ENCODE peak calls at places on chromosomes 4 and X, in six cellular contexts. One of them, this sample, is unnamed.

GRCh38 chrX:48854898-48855297 is 19.5 kb upstream of the PCSK1N start:
- DNase-seq in fibroblast of lung: peak
- DNase-seq in neural progenitor cell: peak
- DNase-seq in GM23248: no peak
- DNase-seq in HepG2: peak
- DNase-seq in HCT116: peak
- DNase-seq in this sample: peak

GRCh38 chr4:150152764-150153163 is 74.5 kb downstream of the DCLK2 start:
- DNase-seq in fibroblast of lung: peak
- DNase-seq in neural progenitor cell: no peak
- DNase-seq in GM23248: peak
- DNase-seq in HepG2: no peak
- DNase-seq in HCT116: no peak
- DNase-seq in this sample: peak

GRCh38 chr4:165864228-165864627 is 8.8 kb upstream of the TLL1 start:
- DNase-seq in fibroblast of lung: no peak
- DNase-seq in neural progenitor cell: peak
- DNase-seq in GM23248: no peak
- DNase-seq in HepG2: peak
- DNase-seq in HCT116: no peak
- DNase-seq in this sample: no peak

GRCh38 chr4:144645621-144646522 is at the start of gene HHIP:
- DNase-seq in fibroblast of lung: peak
- DNase-seq in neural progenitor cell: peak
- DNase-seq in GM23248: peak
- DNase-seq in HepG2: peak
- DNase-seq in HCT116: no peak
- DNase-seq in this sample: peak

GRCh38 chr4:142547974-142548373 is 298.1 kb downstream of the INPP4B start:
- DNase-seq in fibroblast of lung: peak
- DNase-seq in neural progenitor cell: no peak
- DNase-seq in GM23248: peak
- DNase-seq in HepG2: no peak
- DNase-seq in HCT116: no peak
- DNase-seq in this sample: no peak

GRCh38 chrX:23792861-23793553 is 10.0 kb downstream of the SAT1 start:
- DNase-seq in fibroblast of lung: no peak
- DNase-seq in neural progenitor cell: peak
- DNase-seq in GM23248: no peak
- DNase-seq in HepG2: no peak
- DNase-seq in HCT116: no peak
- DNase-seq in this sample: peak

GRCh38 chr4:96009720-96010119 is 169.8 kb downstream of the PDHA2 start:
- DNase-seq in fibroblast of lung: peak
- DNase-seq in neural progenitor cell: no peak
- DNase-seq in GM23248: peak
- DNase-seq in HepG2: no peak
- DNase-seq in HCT116: no peak
- DNase-seq in this sample: peak

GRCh38 chr4:41785665-41786064 is 37.1 kb upstream of the PHOX2B start:
- DNase-seq in fibroblast of lung: no peak
- DNase-seq in neural progenitor cell: no peak
- DNase-seq in GM23248: no peak
- DNase-seq in HepG2: no peak
- DNase-seq in HCT116: no peak
- DNase-seq in this sample: no peak

GRCh38 chrX:69286546-69286906 is 121.3 kb upstream of the PJA1 start:
- DNase-seq in fibroblast of lung: no peak
- DNase-seq in neural progenitor cell: no peak
- DNase-seq in GM23248: no peak
- DNase-seq in HepG2: no peak
- DNase-seq in HCT116: no peak
- DNase-seq in this sample: no peak

GRCh38 chrX:154369453-154370299 is 4.8 kb downstream of the FLNA start:
- DNase-seq in fibroblast of lung: peak
- DNase-seq in neural progenitor cell: peak
- DNase-seq in GM23248: peak
- DNase-seq in HepG2: peak
- DNase-seq in HCT116: peak
- DNase-seq in this sample: peak

GRCh38 chrX:48064261-48064660 is 7.2 kb downstream of the ZNF630 start:
- DNase-seq in fibroblast of lung: no peak
- DNase-seq in neural progenitor cell: no peak
- DNase-seq in GM23248: no peak
- DNase-seq in HepG2: no peak
- DNase-seq in HCT116: no peak
- DNase-seq in this sample: no peak

GRCh38 chrX:108736509-108737479 is at the start of gene IRS4:
- DNase-seq in fibroblast of lung: peak
- DNase-seq in neural progenitor cell: peak
- DNase-seq in GM23248: peak
- DNase-seq in HepG2: peak
- DNase-seq in HCT116: no peak
- DNase-seq in this sample: no peak

GRCh38 chr4:15004701-15005301 is 2.5 kb downstream of the CPEB2 start:
- DNase-seq in fibroblast of lung: peak
- DNase-seq in neural progenitor cell: peak
- DNase-seq in GM23248: peak
- DNase-seq in HepG2: peak
- DNase-seq in HCT116: no peak
- DNase-seq in this sample: peak

GRCh38 chr4:115418997-115419396 is 305.6 kb upstream of the NDST4 start:
- DNase-seq in fibroblast of lung: no peak
- DNase-seq in neural progenitor cell: no peak
- DNase-seq in GM23248: no peak
- DNase-seq in HepG2: no peak
- DNase-seq in HCT116: no peak
- DNase-seq in this sample: peak

GRCh38 chr4:47704693-47705325 is 133.1 kb downstream of the CORIN start:
- DNase-seq in fibroblast of lung: peak
- DNase-seq in neural progenitor cell: peak
- DNase-seq in GM23248: peak
- DNase-seq in HepG2: peak
- DNase-seq in HCT116: no peak
- DNase-seq in this sample: peak

GRCh38 chrX:154008521-154008920 is 11.2 kb downstream of the IRAK1 start:
- DNase-seq in fibroblast of lung: no peak
- DNase-seq in neural progenitor cell: no peak
- DNase-seq in GM23248: no peak
- DNase-seq in HepG2: no peak
- DNase-seq in HCT116: no peak
- DNase-seq in this sample: no peak

GRCh38 chr4:163447481-163447880 is 26.1 kb downstream of the TKTL2 start:
- DNase-seq in fibroblast of lung: no peak
- DNase-seq in neural progenitor cell: no peak
- DNase-seq in GM23248: no peak
- DNase-seq in HepG2: no peak
- DNase-seq in HCT116: no peak
- DNase-seq in this sample: no peak

GRCh38 chrX:16946971-16947562 is 609 bp downstream of the REPS2 start:
- DNase-seq in fibroblast of lung: no peak
- DNase-seq in neural progenitor cell: peak
- DNase-seq in GM23248: peak
- DNase-seq in HepG2: no peak
- DNase-seq in HCT116: no peak
- DNase-seq in this sample: no peak

GRCh38 chr4:183099537-183100297 is 660 bp downstream of the WWC2 start:
- DNase-seq in fibroblast of lung: no peak
- DNase-seq in neural progenitor cell: peak
- DNase-seq in GM23248: peak
- DNase-seq in HepG2: peak
- DNase-seq in HCT116: no peak
- DNase-seq in this sample: peak

GRCh38 chr4:183096276-183096965 is 2.6 kb upstream of the WWC2 start:
- DNase-seq in fibroblast of lung: no peak
- DNase-seq in neural progenitor cell: peak
- DNase-seq in GM23248: no peak
- DNase-seq in HepG2: no peak
- DNase-seq in HCT116: no peak
- DNase-seq in this sample: peak

GRCh38 chr4:183098723-183099536 is at the start of gene WWC2:
- DNase-seq in fibroblast of lung: peak
- DNase-seq in neural progenitor cell: peak
- DNase-seq in GM23248: peak
- DNase-seq in HepG2: peak
- DNase-seq in HCT116: peak
- DNase-seq in this sample: peak

GRCh38 chr4:183098080-183098722 is 856 bp upstream of the WWC2 start:
- DNase-seq in fibroblast of lung: peak
- DNase-seq in neural progenitor cell: peak
- DNase-seq in GM23248: peak
- DNase-seq in HepG2: peak
- DNase-seq in HCT116: no peak
- DNase-seq in this sample: no peak

DNA sequence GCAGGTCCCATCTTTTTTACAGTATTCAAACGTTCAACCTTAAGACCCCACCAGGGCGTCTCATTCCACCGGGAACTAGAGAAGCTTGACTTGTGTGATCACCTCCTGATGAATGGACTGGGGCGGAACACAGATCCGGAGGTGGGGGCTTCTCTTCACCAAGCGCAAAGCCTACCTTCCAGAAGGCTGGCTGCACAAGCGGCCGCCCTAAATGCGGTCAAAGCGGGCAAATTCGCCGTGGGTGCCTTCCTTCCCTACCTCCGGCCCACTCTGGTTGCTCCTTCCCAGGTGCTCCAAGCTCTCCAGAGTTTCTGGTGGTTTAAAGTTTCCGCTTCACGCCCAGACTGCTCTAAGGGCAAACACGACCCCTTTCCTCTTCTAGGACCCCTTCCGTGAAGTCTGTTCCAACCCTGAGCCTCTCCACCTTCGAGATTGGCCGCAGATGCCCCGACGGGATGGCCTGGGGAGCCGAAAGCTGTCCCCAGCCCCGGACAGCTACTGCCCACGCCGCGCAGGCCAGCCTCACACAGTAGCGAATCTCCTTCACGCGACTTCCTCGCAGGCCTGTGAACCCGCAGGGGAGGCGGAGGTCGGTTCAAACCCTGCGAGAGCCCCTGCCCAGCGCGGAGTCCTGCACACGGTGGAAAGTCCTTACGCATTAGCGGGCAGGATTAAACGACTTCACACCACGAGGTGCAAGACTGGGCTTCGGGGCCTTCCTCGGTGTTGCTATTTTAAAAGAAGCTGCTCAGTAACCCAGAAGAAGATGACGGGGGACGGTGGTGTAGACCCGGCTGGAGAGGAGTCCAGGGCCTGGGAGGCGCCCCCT is 1.6 kb upstream of the WWC2 start:
- DNase-seq in fibroblast of lung: no peak
- DNase-seq in neural progenitor cell: peak
- DNase-seq in GM23248: peak
- DNase-seq in HepG2: no peak
- DNase-seq in HCT116: no peak
- DNase-seq in this sample: no peak
- TF ChIP-seq EZH2 in fibroblast of lung: no peak
- TF ChIP-seq EZH2 in neural progenitor cell: peak
- TF ChIP-seq EZH2 in GM23248: no peak
- TF ChIP-seq EZH2 in HepG2: no peak
- TF ChIP-seq EZH2 in HCT116: no peak
- TF ChIP-seq EZH2 in this sample: no peak

GRCh38 chrX:106022238-106022637 is 16.3 kb downstream of the SERPINA7 start:
- DNase-seq in fibroblast of lung: no peak
- DNase-seq in neural progenitor cell: no peak
- DNase-seq in GM23248: no peak
- DNase-seq in HepG2: no peak
- DNase-seq in HCT116: no peak
- DNase-seq in this sample: no peak
- TF ChIP-seq EZH2 in fibroblast of lung: no peak
- TF ChIP-seq EZH2 in neural progenitor cell: no peak
- TF ChIP-seq EZH2 in GM23248: no peak
- TF ChIP-seq EZH2 in HepG2: no peak
- TF ChIP-seq EZH2 in HCT116: no peak
- TF ChIP-seq EZH2 in this sample: no peak

GRCh38 chr4:155735506-155735905 is 23.3 kb upstream of the GUCY1B1 start:
- DNase-seq in fibroblast of lung: no peak
- DNase-seq in neural progenitor cell: no peak
- DNase-seq in GM23248: no peak
- DNase-seq in HepG2: no peak
- DNase-seq in HCT116: no peak
- DNase-seq in this sample: no peak
- TF ChIP-seq EZH2 in fibroblast of lung: no peak
- TF ChIP-seq EZH2 in neural progenitor cell: no peak
- TF ChIP-seq EZH2 in GM23248: no peak
- TF ChIP-seq EZH2 in HepG2: no peak
- TF ChIP-seq EZH2 in HCT116: no peak
- TF ChIP-seq EZH2 in this sample: no peak

GRCh38 chr4:84491420-84491819 is 7.7 kb downstream of the NKX6-1 start:
- DNase-seq in fibroblast of lung: no peak
- DNase-seq in neural progenitor cell: peak
- DNase-seq in GM23248: no peak
- DNase-seq in HepG2: no peak
- DNase-seq in HCT116: no peak
- DNase-seq in this sample: no peak
- TF ChIP-seq EZH2 in fibroblast of lung: no peak
- TF ChIP-seq EZH2 in neural progenitor cell: peak
- TF ChIP-seq EZH2 in GM23248: peak
- TF ChIP-seq EZH2 in HepG2: no peak
- TF ChIP-seq EZH2 in HCT116: no peak
- TF ChIP-seq EZH2 in this sample: no peak

This sample was measured in A673.